ENCODE peak calls at places on chromosomes 3 and 15, in seven cellular contexts. Z is NAMALWA; Q is RCC 7860; L is fibroblast of the conjunctiva; F is ovary; K is naive thymus-derived CD4-positive, alpha-beta T cell; I is hippocampal formation. M is an unnamed sample.

GRCh38 chr3:189342811-189343210 is 171.0 kb downstream of the TPRG1 start:
- DNase-seq in Z (no peak), Q (no peak), L (no peak), F (no peak), K (no peak), I (no peak), M (no peak)

GRCh38 chr3:64311424-64311920 is 86.2 kb upstream of the PRICKLE2 start:
- DNase-seq in Z (no peak), Q (no peak), L (no peak), F (no peak), K (no peak), I (no peak), M (no peak)

GRCh38 chr15:87609474-87609873 is 647.1 kb downstream of the NTRK3 start:
- DNase-seq in Z (no peak), Q (peak), L (peak), F (no peak), K (no peak), I (no peak), M (peak)

GRCh38 chr3:120169407-120169806 is 75.2 kb upstream of the GSK3B start:
- DNase-seq in Z (no peak), Q (no peak), L (no peak), F (no peak), K (no peak), I (no peak), M (no peak)

GRCh38 chr3:42906085-42906904 is at the start of gene ZNF662:
- DNase-seq in Z (no peak), Q (no peak), L (no peak), F (peak), K (peak), I (peak), M (no peak)

GRCh38 chr15:89167267-89168176 is 53.9 kb downstream of the RLBP1 start:
- DNase-seq in Z (no peak), Q (peak), L (no peak), F (no peak), K (no peak), I (no peak), M (peak)

GRCh38 chr3:129166579-129167332 is 5.9 kb upstream of the ISY1 start:
- DNase-seq in Z (no peak), Q (no peak), L (no peak), F (no peak), K (no peak), I (no peak), M (no peak)

GRCh38 chr3:25789596-25790556 is at the start of gene OXSM:
- DNase-seq in Z (peak), Q (peak), L (peak), F (peak), K (peak), I (peak), M (peak)

GRCh38 chr15:90465140-90465929 is 64.4 kb upstream of the CRTC3 start:
- DNase-seq in Z (no peak), Q (no peak), L (peak), F (no peak), K (no peak), I (no peak), M (no peak)

GRCh38 chr3:123568034-123568433 is 16.8 kb downstream of the HACD2 start:
- DNase-seq in Z (no peak), Q (no peak), L (no peak), F (no peak), K (no peak), I (peak), M (no peak)

GRCh38 chr3:195582947-195583346 is 793 bp downstream of the APOD start:
- DNase-seq in Z (no peak), Q (no peak), L (no peak), F (no peak), K (no peak), I (no peak), M (no peak)

GRCh38 chr3:172522871-172523818 is at the start of gene TNFSF10:
- DNase-seq in Z (peak), Q (peak), L (no peak), F (peak), K (peak), I (peak), M (peak)

GRCh38 chr3:9384141-9384828 is 13.1 kb upstream of the SETD5 start:
- DNase-seq in Z (no peak), Q (no peak), L (no peak), F (no peak), K (no peak), I (no peak), M (no peak)

GRCh38 chr3:35296533-35296932 is 342.8 kb upstream of the ARPP21 start:
- DNase-seq in Z (peak), Q (no peak), L (no peak), F (no peak), K (peak), I (no peak), M (no peak)

GRCh38 chr3:126539558-126540250 is 15.7 kb downstream of the CHST13 start:
- DNase-seq in Z (no peak), Q (no peak), L (no peak), F (peak), K (no peak), I (no peak), M (no peak)

GRCh38 chr3:71725279-71725991 is at the start of gene EIF4E3:
- DNase-seq in Z (no peak), Q (no peak), L (no peak), F (peak), K (peak), I (peak), M (no peak)

GRCh38 chr3:124277516-124277890 is 285.6 kb upstream of the ROPN1 start:
- DNase-seq in Z (no peak), Q (no peak), L (no peak), F (no peak), K (no peak), I (no peak), M (no peak)

GRCh38 chr15:68126415-68126814 is 72.3 kb downstream of the PIAS1 start:
- DNase-seq in Z (no peak), Q (no peak), L (no peak), F (no peak), K (no peak), I (no peak), M (no peak)

GRCh38 chr3:179853176-179853575 is 183.6 kb downstream of the PEX5L start:
- DNase-seq in Z (peak), Q (no peak), L (no peak), F (peak), K (no peak), I (no peak), M (no peak)

GRCh38 chr3:30082652-30083051 is 523.7 kb upstream of the TGFBR2 start:
- DNase-seq in Z (no peak), Q (no peak), L (no peak), F (no peak), K (no peak), I (no peak), M (no peak)

GRCh38 chr3:83048556-83048955 is 1287.1 kb upstream of the GBE1 start:
- DNase-seq in Z (no peak), Q (no peak), L (no peak), F (no peak), K (no peak), I (no peak), M (no peak)

GRCh38 chr3:150147776-150148175 is 177.1 kb upstream of the PFN2 start:
- DNase-seq in Z (no peak), Q (no peak), L (peak), F (peak), K (no peak), I (no peak), M (no peak)

GRCh38 chr3:195286115-195286872 is 15.3 kb upstream of the XXYLT1 start:
- DNase-seq in Z (no peak), Q (no peak), L (peak), F (no peak), K (no peak), I (no peak), M (no peak)

GRCh38 chr3:96101013-96101412 is 713.4 kb upstream of the EPHA6 start:
- DNase-seq in Z (no peak), Q (no peak), L (no peak), F (no peak), K (no peak), I (no peak), M (no peak)

GRCh38 chr15:59148160-59148810 is 43.3 kb downstream of the CCNB2 start:
- DNase-seq in Z (no peak), Q (no peak), L (no peak), F (no peak), K (no peak), I (no peak), M (peak)

M was measured in kidney glomerular epithelial cell.